ENCODE peak calls at places on chromosomes 7 and 10, in nine cellular contexts. J, M, A, E, S, R, K, I and T are unnamed samples. For H3K4me1, the result is how much of the 10 kb centered on the place peaks cover.

GRCh38 chr10:102642553-102643345 is 1.5 kb upstream of the TRIM8 start:
- DNase-seq in A (peak), E (peak), J (peak), M (no peak), R (peak), I (no peak), S (peak), K (peak), T (peak)

GRCh38 chr7:52270301-52270700 is 765.1 kb upstream of the POM121L12 start:
- DNase-seq in K (no peak), S (no peak), A (no peak), R (no peak), I (no peak), E (no peak), M (no peak), J (no peak), T (no peak)

GRCh38 chr10:132647424-132647823 is 109.8 kb downstream of the INPP5A start:
- DNase-seq in R (no peak), K (no peak), A (no peak), I (peak), S (no peak), J (no peak), M (no peak), E (no peak), T (no peak)

GRCh38 chr7:13908667-13909382 is 80.6 kb downstream of the ETV1 start:
- DNase-seq in J (no peak), I (no peak), E (no peak), K (no peak), R (no peak), A (peak), M (no peak), S (peak), T (peak)

GRCh38 chr10:56823849-56824248 is 462.8 kb upstream of the ZWINT start:
- DNase-seq in E (no peak), J (no peak), I (no peak), K (no peak), S (no peak), A (peak), M (peak), R (peak), T (peak)

GRCh38 chr10:13458107-13458761 is 70.6 kb downstream of the BEND7 start:
- DNase-seq in R (no peak), M (no peak), K (peak), J (no peak), I (no peak), S (no peak), A (no peak), E (no peak), T (peak)

GRCh38 chr7:105806592-105807266 is 69.7 kb downstream of the ATXN7L1 start:
- DNase-seq in S (peak), A (peak), M (peak), I (peak), K (peak), R (peak), E (no peak), J (no peak), T (peak)

GRCh38 chr10:132987671-132988571 is 45.6 kb upstream of the CFAP46 start:
- DNase-seq in I (no peak), M (no peak), A (peak), S (peak), R (no peak), E (no peak), K (peak), J (no peak), T (peak)

GRCh38 chr10:110420401-110421193 is 77.1 kb upstream of the DUSP5 start:
- DNase-seq in A (peak), S (no peak), J (peak), E (peak), R (no peak), K (peak), M (no peak), I (peak), T (peak)

GRCh38 chr7:3107228-3107763 is 63.6 kb upstream of the CARD11 start:
- DNase-seq in S (no peak), I (no peak), R (no peak), K (no peak), E (no peak), A (no peak), J (no peak), M (no peak), T (no peak)

GRCh38 chr10:90424730-90425129 is 433.1 kb downstream of the HTR7 start:
- DNase-seq in I (no peak), E (no peak), S (no peak), J (no peak), M (no peak), A (no peak), K (peak), R (no peak), T (no peak)

GRCh38 chr10:102230861-102231356 is 4.8 kb downstream of the ELOVL3 start:
- DNase-seq in J (no peak), I (peak), S (peak), K (no peak), A (no peak), R (peak), M (no peak), E (no peak), T (peak)

GRCh38 chr10:103854687-103855423 is 521 bp downstream of the SH3PXD2A start:
- DNase-seq in J (peak), I (no peak), M (no peak), K (peak), S (peak), A (peak), R (peak), E (no peak), T (peak)

GRCh38 chr10:125123363-125124113 is 36.8 kb downstream of the CTBP2 start:
- DNase-seq in K (peak), J (peak), M (no peak), I (peak), A (peak), S (peak), R (no peak), E (peak), T (peak)

GRCh38 chr7:42232275-42232674 is 4.7 kb downstream of the GLI3 start:
- DNase-seq in K (peak), I (no peak), A (peak), J (no peak), R (peak), S (peak), M (no peak), E (no peak), T (peak)

GRCh38 chr10:126059101-126059826 is 162.9 kb downstream of the FANK1 start:
- DNase-seq in E (no peak), R (no peak), K (peak), M (no peak), I (no peak), J (no peak), S (no peak), A (peak), T (peak)

GRCh38 chr10:71600856-71601255 is 118.7 kb downstream of the C10orf105 start:
- DNase-seq in M (no peak), J (no peak), A (peak), S (no peak), I (no peak), K (peak), R (no peak), E (no peak), T (peak)

GRCh38 chr7:27152816-27153486 is 568 bp upstream of the HOXA3 start:
- DNase-seq in K (no peak), M (no peak), R (peak), A (no peak), S (no peak), E (no peak), J (no peak), I (peak), T (no peak)

GRCh38 chr10:56745490-56745889 is 384.4 kb upstream of the ZWINT start:
- DNase-seq in E (no peak), I (no peak), K (no peak), S (no peak), R (no peak), J (no peak), M (no peak), A (no peak), T (no peak)

GRCh38 chr10:98267069-98267893 is 713 bp downstream of the LOXL4 start:
- DNase-seq in R (no peak), K (no peak), I (no peak), M (no peak), S (no peak), J (no peak), A (peak), E (no peak), T (peak)

GRCh38 chr7:158448701-158449100 is 138.9 kb downstream of the PTPRN2 start:
- DNase-seq in S (no peak), R (no peak), I (no peak), E (no peak), A (no peak), J (no peak), M (no peak), K (no peak), T (no peak)

GRCh38 chr10:8004469-8005000 is 50.0 kb upstream of the GATA3 start:
- DNase-seq in I (no peak), R (no peak), A (no peak), M (no peak), E (no peak), J (no peak), K (no peak), S (no peak), T (no peak)

GRCh38 chr7:116257156-116257555 is 46.8 kb downstream of the TES start:
- DNase-seq in E (no peak), R (no peak), I (no peak), S (no peak), A (no peak), M (no peak), K (no peak), J (no peak), T (no peak)

GRCh38 chr7:108138911-108139310 is 8.8 kb upstream of the LAMB4 start:
- DNase-seq in J (no peak), K (no peak), R (no peak), I (no peak), A (peak), E (no peak), S (no peak), M (no peak), T (no peak)

GRCh38 chr7:127322351-127322750 is 69.6 kb upstream of the GRM8 start:
- DNase-seq in M (no peak), R (no peak), S (no peak), J (no peak), K (no peak), I (no peak), E (no peak), A (no peak), T (no peak)

GRCh38 chr7:132935608-132936007 is 146.3 kb downstream of the CHCHD3 start:
- DNase-seq in I (no peak), K (no peak), S (no peak), J (no peak), A (no peak), R (no peak), E (no peak), M (no peak), T (no peak)

GRCh38 chr7:24827589-24827988 is 70.3 kb upstream of the GSDME start:
- DNase-seq in J (no peak), K (peak), S (no peak), E (no peak), I (no peak), R (no peak), M (no peak), A (peak), T (peak)

GRCh38 chr7:157299613-157300405 is 37.0 kb upstream of the DNAJB6 start:
- DNase-seq in J (no peak), M (no peak), R (peak), A (no peak), K (no peak), S (peak), I (no peak), E (no peak), T (no peak)

GRCh38 chr10:88064608-88065383 is 201.4 kb downstream of the PTEN start:
- DNase-seq in M (peak), I (peak), A (peak), R (no peak), J (peak), E (peak), K (peak), S (peak), T (peak)

GRCh38 chr10:126104767-126105166 is 208.4 kb downstream of the FANK1 start:
- DNase-seq in I (no peak), R (no peak), S (no peak), E (peak), A (no peak), K (no peak), J (peak), M (no peak), T (no peak)

DNA sequence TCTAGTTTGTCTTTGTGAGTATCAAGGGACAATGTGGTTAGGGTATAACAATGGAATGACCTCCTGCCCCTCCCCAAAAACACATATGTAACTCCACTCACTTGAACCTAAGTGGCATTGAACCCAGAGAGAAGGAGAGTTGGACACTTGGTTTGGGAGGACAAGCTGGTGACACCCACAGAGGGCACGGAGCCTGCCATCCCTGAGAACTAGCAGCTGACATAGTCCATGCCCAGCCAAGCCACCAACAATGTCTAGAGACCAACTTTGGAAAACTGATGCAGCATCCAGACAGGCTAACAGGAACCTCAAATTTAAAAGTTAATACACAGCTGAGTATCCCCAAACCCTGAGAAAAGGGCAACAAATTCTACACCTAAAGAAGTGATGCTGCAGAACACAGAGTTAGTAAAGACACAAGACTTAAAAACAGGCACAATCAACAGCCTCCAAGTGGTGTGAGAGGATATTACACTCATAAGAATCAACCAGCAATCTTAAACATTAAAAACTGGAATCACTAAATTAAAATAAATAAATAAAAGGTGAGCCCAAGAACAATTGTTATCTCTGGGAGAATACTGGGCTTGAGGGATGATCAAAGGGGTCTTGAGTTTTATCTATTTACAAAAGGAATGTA is 27.2 kb downstream of the NUDCD3 start:
- DNase-seq in R (peak), M (no peak), I (no peak), K (no peak), E (no peak), S (peak), A (peak), J (no peak), T (peak)
- H3K4me1 ChIP-seq in R (under half), M (under half), I (under half), K (under half), E (under half), S (under half), A (under half), J (under half), T (under half)

GRCh38 chr10:46091080-46091833 is 45.2 kb upstream of the MSMB start:
- DNase-seq in E (no peak), S (no peak), R (no peak), I (no peak), A (no peak), K (no peak), J (no peak), M (no peak), T (no peak)

GRCh38 chr10:46092523-46093195 is 46.6 kb upstream of the MSMB start:
- DNase-seq in M (no peak), J (no peak), K (no peak), R (no peak), E (no peak), A (no peak), S (no peak), I (no peak), T (no peak)

GRCh38 chr10:46094197-46094500 is 48.1 kb upstream of the MSMB start:
- DNase-seq in S (no peak), E (no peak), A (no peak), J (no peak), K (no peak), I (no peak), R (no peak), M (no peak), T (no peak)

GRCh38 chr10:46091834-46092522 is 45.9 kb upstream of the MSMB start:
- DNase-seq in E (no peak), S (no peak), A (no peak), R (no peak), M (no peak), I (no peak), K (no peak), J (no peak), T (no peak)

DNA sequence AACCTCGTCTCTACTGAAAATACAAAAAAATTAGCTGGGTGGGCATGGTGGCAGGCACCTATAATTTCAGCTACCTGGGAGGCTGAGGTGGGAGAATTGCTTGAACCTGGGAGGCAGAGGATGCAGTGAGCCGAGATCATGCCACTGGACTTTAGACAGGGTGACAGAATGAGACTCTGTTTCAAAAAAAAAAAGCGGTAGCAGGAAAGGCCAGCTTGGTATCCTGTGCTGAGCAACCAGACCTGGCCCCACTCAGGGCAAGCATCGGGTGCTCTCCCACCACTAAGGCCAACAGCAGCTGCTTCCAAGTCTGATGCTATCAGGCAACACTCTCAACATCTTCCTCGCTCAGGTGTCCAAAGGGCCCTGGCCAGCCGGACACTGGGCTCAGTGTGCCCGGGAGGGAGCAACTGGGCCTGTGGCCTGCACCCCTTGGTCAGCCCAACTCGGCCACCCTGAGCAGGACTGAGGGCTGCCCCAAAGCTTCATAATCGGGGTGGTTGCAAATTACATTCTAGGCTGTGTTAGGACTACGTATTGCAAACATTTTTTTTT is 44.3 kb upstream of the MSMB start:
- DNase-seq in I (no peak), M (no peak), A (no peak), R (no peak), S (no peak), K (no peak), E (no peak), J (no peak), T (no peak)
- H3K4me1 ChIP-seq in I (under half), M (under half), A (under half), R (under half), S (under half), K (under half), E (under half), J (under half), T (under half)

GRCh38 chr10:11229893-11230292 is 212.2 kb downstream of the CELF2 start:
- DNase-seq in E (no peak), S (no peak), K (no peak), I (no peak), R (no peak), A (no peak), M (no peak), J (no peak), T (no peak)
- H3K4me1 ChIP-seq in E (under half), S (under half), K (under half), I (under half), R (under half), A (under half), M (half or more), J (under half), T (under half)

GRCh38 chr7:69656077-69656476 is 57.8 kb downstream of the AUTS2 start:
- DNase-seq in A (no peak), K (no peak), S (no peak), R (no peak), M (no peak), I (no peak), J (no peak), E (no peak), T (no peak)
- H3K4me1 ChIP-seq in A (under half), K (under half), S (under half), R (under half), M (under half), I (under half), J (under half), E (under half), T (under half)